ENCODE peak calls at places on chromosomes 4 and X, in eight cellular contexts. X, N, L, E, S, V, T and A are unnamed samples.

GRCh38 chr4:96154676-96155075 is 314.8 kb downstream of the PDHA2 start:
- DNase-seq in X (no peak), N (no peak), L (no peak), E (no peak), S (no peak), V (no peak), T (no peak), A (no peak)

GRCh38 chrX:67543818-67544217 is at the start of gene AR:
- DNase-seq in X (peak; percentile 26), N (no peak), L (peak; percentile 49), E (peak; percentile 74), S (peak; percentile 28), V (peak; percentile 81), T (peak; percentile 57), A (no peak)

GRCh38 chr4:150348079-150348478 is 233.9 kb upstream of the MAB21L2 start:
- DNase-seq in X (no peak), N (peak; percentile 41), L (no peak), E (no peak), S (peak; percentile 65), V (no peak), T (no peak), A (no peak)

GRCh38 chr4:13544556-13545393 is 467 bp upstream of the NKX3-2 start:
- DNase-seq in X (peak; percentile 81), N (peak; percentile 81), L (peak; percentile 29), E (peak; percentile 45), S (peak; percentile 64), V (peak; percentile 59), T (no peak), A (peak; percentile 69)

GRCh38 chrX:23782455-23782854 is 518 bp upstream of the SAT1 start:
- DNase-seq in X (no peak), N (no peak), L (no peak), E (no peak), S (no peak), V (no peak), T (no peak), A (no peak)

GRCh38 chr4:182973421-182974340 is 56.5 kb upstream of the DCTD start:
- DNase-seq in X (no peak), N (no peak), L (no peak), E (no peak), S (peak; percentile 25), V (no peak), T (no peak), A (no peak)

GRCh38 chr4:7811536-7812190 is 128.0 kb downstream of the AFAP1 start:
- DNase-seq in X (peak; percentile 57), N (no peak), L (no peak), E (peak; percentile 56), S (peak; percentile 95), V (peak; percentile 85), T (no peak), A (no peak)

GRCh38 chrX:3994315-3994714 is 280.9 kb upstream of the PRKX start:
- DNase-seq in X (no peak), N (no peak), L (no peak), E (no peak), S (no peak), V (no peak), T (no peak), A (no peak)

GRCh38 chrX:69021095-69021494 is 144.2 kb downstream of the PJA1 start:
- DNase-seq in X (no peak), N (no peak), L (no peak), E (no peak), S (no peak), V (no peak), T (no peak), A (no peak)

GRCh38 chr4:89158884-89159503 is 47.7 kb downstream of the TIGD2 start:
- DNase-seq in X (no peak), N (peak; percentile 43), L (no peak), E (no peak), S (peak; percentile 43), V (no peak), T (no peak), A (peak; percentile 25)

GRCh38 chr4:73434311-73434710 is 1.7 kb upstream of the AFP start:
- DNase-seq in X (no peak), N (peak; percentile 4), L (no peak), E (no peak), S (peak; percentile 7), V (no peak), T (no peak), A (peak; percentile 7)

GRCh38 chrX:125203737-125204578 is 115.7 kb upstream of the TEX13C start:
- DNase-seq in X (no peak), N (no peak), L (peak; percentile 17), E (peak; percentile 65), S (no peak), V (peak; percentile 33), T (peak; percentile 19), A (peak; percentile 24)

GRCh38 chr4:103915224-103915869 is 195.6 kb upstream of the TACR3 start:
- DNase-seq in X (no peak), N (peak; percentile 19), L (no peak), E (no peak), S (no peak), V (no peak), T (no peak), A (no peak)

GRCh38 chrX:4674028-4674782 is 960.8 kb upstream of the PRKX start:
- DNase-seq in X (no peak), N (no peak), L (no peak), E (no peak), S (no peak), V (no peak), T (no peak), A (no peak)

GRCh38 chr4:14856076-14856926 is 146.0 kb upstream of the CPEB2 start:
- DNase-seq in X (peak; percentile 65), N (peak; percentile 86), L (peak; percentile 92), E (peak; percentile 5), S (peak; percentile 100), V (no peak), T (peak; percentile 55), A (peak; percentile 30)

GRCh38 chr4:178185517-178185916 is 743.3 kb upstream of the AGA start:
- DNase-seq in X (no peak), N (no peak), L (no peak), E (no peak), S (no peak), V (peak; percentile 62), T (no peak), A (no peak)

GRCh38 chr4:120630432-120630831 is 292.1 kb downstream of the PRDM5 start:
- DNase-seq in X (no peak), N (no peak), L (no peak), E (no peak), S (no peak), V (no peak), T (no peak), A (no peak)

GRCh38 chr4:177118596-177118995 is 191.1 kb upstream of the NEIL3 start:
- DNase-seq in X (no peak), N (no peak), L (peak; percentile 45), E (peak; percentile 57), S (peak; percentile 99), V (peak; percentile 54), T (peak; percentile 51), A (no peak)

DNA sequence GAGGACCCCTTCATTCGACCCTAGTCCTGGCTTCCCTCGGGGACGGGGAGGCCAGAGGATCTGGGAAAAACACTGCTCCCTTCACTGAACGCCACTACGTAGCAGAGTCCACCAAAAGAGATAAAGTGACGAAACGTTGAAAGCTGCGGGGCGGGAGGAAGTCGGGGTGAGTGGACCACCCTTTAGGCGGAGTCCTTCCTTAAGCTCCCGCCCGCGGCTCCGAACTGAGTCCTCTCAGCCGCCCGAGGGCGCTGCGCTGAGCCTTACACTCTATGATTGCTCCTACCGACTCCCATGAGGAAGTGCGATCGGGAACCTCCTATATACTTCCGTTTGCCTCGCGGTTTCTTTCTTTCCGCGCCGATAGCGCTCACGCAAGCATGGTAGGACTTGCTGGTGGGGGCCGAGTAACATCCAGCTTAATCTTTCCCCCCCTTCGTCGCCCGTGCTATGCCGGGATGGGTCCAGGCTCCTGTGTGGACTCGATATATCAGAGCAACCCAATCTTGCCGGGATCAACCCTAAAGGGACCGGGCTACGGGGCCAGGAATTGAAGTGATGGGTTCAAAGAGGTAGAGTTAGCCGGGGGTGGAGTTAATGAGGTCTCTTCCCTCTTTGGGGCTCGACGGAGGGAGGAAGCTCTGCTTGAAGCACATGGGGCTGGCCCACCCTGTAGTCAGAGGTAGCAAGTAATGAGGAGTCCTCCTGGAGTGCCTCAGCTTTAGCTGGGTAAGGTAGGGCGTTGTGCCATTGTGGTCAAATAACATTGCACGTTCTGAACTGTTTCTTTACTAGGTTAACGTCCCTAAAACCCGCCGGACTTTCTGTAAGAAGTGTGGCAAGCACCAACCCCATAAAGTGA is at the start of gene RPL36A:
- DNase-seq in X (peak; percentile 88), N (peak; percentile 78), L (peak; percentile 83), E (peak; percentile 84), S (peak; percentile 89), V (peak; percentile 87), T (peak; percentile 82), A (peak; percentile 94)
- TF ChIP-seq POLR2A in X (peak; percentile 90), N (peak; percentile 84), L (no peak), E (peak; percentile 77), S (peak; percentile 98), V (peak; percentile 75), T (peak; percentile 87), A (peak; percentile 99)

GRCh38 chrX:136251042-136251991 is at the start of gene MAP7D3:
- DNase-seq in X (peak; percentile 64), N (peak; percentile 16), L (no peak), E (peak; percentile 65), S (peak; percentile 33), V (peak; percentile 78), T (peak; percentile 46), A (peak; percentile 61)
- TF ChIP-seq POLR2A in X (no peak), N (peak; percentile 37), L (no peak), E (peak; percentile 63), S (peak; percentile 40), V (peak; percentile 41), T (peak; percentile 40), A (no peak)

DNA sequence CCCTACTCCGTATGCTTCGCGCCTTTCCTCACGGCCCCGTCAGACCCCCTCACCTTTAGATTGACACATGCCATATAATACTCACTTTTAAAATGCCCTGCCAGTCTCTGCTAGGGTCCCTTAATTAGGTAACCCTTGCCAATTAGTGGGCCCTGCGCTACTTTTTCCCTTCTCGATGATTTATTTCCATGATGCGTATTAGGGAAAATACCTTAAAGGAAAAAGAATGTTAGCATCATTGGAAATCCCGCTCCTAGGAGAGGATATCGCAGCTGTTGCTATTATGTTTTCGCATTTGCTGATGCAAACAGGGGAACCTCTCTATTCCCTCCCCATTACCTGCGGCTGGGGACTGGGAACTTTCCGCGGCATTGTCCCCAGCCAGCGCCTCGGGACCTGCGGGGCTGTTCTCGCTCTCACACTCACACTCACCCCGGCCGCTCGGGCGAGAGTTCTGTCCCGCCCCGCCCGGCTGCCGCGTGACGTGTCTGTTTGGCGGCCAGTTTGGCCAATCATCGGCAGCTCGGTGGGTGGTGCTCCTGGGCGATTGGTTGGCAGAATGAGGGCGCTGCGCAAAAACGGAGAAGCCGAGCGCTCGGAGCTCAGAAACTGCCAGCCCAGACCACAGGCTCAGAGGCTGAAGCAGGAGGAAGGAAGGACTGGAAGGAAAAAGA is at the start of gene PCDH10:
- DNase-seq in X (peak; percentile 73), N (no peak), L (peak; percentile 73), E (peak; percentile 90), S (peak; percentile 87), V (peak; percentile 84), T (peak; percentile 73), A (peak; percentile 87)
- TF ChIP-seq POLR2A in X (no peak), N (no peak), L (no peak), E (peak; percentile 88), S (peak; percentile 94), V (no peak), T (peak; percentile 41), A (no peak)

DNA sequence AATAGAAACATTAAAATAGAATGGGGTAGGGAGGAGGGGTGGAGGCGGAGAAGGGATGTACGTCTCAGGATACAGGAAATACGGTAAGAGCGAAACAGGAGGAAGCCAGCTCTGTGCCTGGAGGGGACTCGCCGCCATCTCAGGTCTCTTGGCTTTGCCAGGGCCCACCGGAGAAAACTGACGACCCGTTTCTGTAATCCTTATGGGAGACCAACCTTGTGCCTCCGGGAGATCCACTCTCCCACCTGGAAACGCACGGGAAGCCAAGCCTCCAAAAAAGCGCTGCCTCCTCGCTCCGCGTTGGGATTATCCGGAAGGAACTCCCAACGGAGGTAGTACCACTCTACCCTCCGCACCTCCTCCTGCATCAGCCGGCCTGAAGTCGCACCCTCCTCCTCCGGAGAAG is at the start of gene NBDY:
- DNase-seq in X (peak; percentile 33), N (no peak), L (peak; percentile 15), E (peak; percentile 44), S (peak; percentile 37), V (peak; percentile 39), T (no peak), A (peak; percentile 42)
- TF ChIP-seq POLR2A in X (no peak), N (no peak), L (no peak), E (peak; percentile 68), S (peak; percentile 56), V (no peak), T (peak; percentile 45), A (peak; percentile 41)